ENCODE peak calls at places on chromosomes 1 and 21, in four cellular contexts. One of them, this sample, is unnamed.
A peak's percentile ranks its signal among the peaks of the same experiment; 100 is the strongest.

GRCh38 chr1:223745731-223746130 is 33.4 kb downstream of the CAPN2 start:
- DNase-seq in IMR-90: peak; percentile 66
- DNase-seq in K562: no peak
- DNase-seq in keratinocyte: no peak
- DNase-seq in this sample: no peak

GRCh38 chr1:70168283-70168682 is 37.1 kb downstream of the LRRC40 start:
- DNase-seq in IMR-90: no peak
- DNase-seq in K562: no peak
- DNase-seq in keratinocyte: no peak
- DNase-seq in this sample: no peak

GRCh38 chr1:246317291-246317690 is 189.8 kb downstream of the SMYD3 start:
- DNase-seq in IMR-90: no peak
- DNase-seq in K562: no peak
- DNase-seq in keratinocyte: no peak
- DNase-seq in this sample: no peak

GRCh38 chr1:93588206-93588605 is 93.4 kb downstream of the BCAR3 start:
- DNase-seq in IMR-90: peak; percentile 54
- DNase-seq in K562: no peak
- DNase-seq in keratinocyte: no peak
- DNase-seq in this sample: peak; percentile 56

GRCh38 chr1:22450421-22451021 is 1.1 kb upstream of the ZBTB40 start:
- DNase-seq in IMR-90: no peak
- DNase-seq in K562: no peak
- DNase-seq in keratinocyte: no peak
- DNase-seq in this sample: no peak

GRCh38 chr1:188432427-188432826 is 1603.7 kb downstream of the PLA2G4A start:
- DNase-seq in IMR-90: no peak
- DNase-seq in K562: no peak
- DNase-seq in keratinocyte: no peak
- DNase-seq in this sample: no peak

GRCh38 chr21:39644069-39644468 is 31.3 kb downstream of the B3GALT5 start:
- DNase-seq in IMR-90: no peak
- DNase-seq in K562: no peak
- DNase-seq in keratinocyte: no peak
- DNase-seq in this sample: no peak

GRCh38 chr1:113978863-113979702 is at the start of gene OLFML3:
- DNase-seq in IMR-90: peak; percentile 95
- DNase-seq in K562: peak; percentile 73
- DNase-seq in keratinocyte: peak; percentile 69
- DNase-seq in this sample: peak; percentile 86

GRCh38 chr1:29124366-29125236 is 898 bp upstream of the TMEM200B start:
- DNase-seq in IMR-90: peak; percentile 60
- DNase-seq in K562: peak; percentile 99
- DNase-seq in keratinocyte: no peak
- DNase-seq in this sample: peak; percentile 72

GRCh38 chr21:45126085-45126687 is 51.8 kb downstream of the ADARB1 start:
- DNase-seq in IMR-90: no peak
- DNase-seq in K562: no peak
- DNase-seq in keratinocyte: no peak
- DNase-seq in this sample: no peak

GRCh38 chr1:115413621-115414020 is 75.6 kb upstream of the NGF start:
- DNase-seq in IMR-90: no peak
- DNase-seq in K562: no peak
- DNase-seq in keratinocyte: no peak
- DNase-seq in this sample: no peak

GRCh38 chr1:12386130-12386529 is 156.3 kb downstream of the VPS13D start:
- DNase-seq in IMR-90: no peak
- DNase-seq in K562: no peak
- DNase-seq in keratinocyte: peak; percentile 70
- DNase-seq in this sample: no peak

GRCh38 chr1:154598871-154599635 is 8.9 kb downstream of the ADAR start:
- DNase-seq in IMR-90: peak; percentile 53
- DNase-seq in K562: no peak
- DNase-seq in keratinocyte: no peak
- DNase-seq in this sample: peak; percentile 17

GRCh38 chr1:8422439-8423133 is 104.7 kb downstream of the SLC45A1 start:
- DNase-seq in IMR-90: peak; percentile 30
- DNase-seq in K562: peak; percentile 36
- DNase-seq in keratinocyte: no peak
- DNase-seq in this sample: peak; percentile 70

GRCh38 chr1:231748744-231749143 is 122.2 kb downstream of the DISC1 start:
- DNase-seq in IMR-90: peak; percentile 10
- DNase-seq in K562: no peak
- DNase-seq in keratinocyte: no peak
- DNase-seq in this sample: no peak

GRCh38 chr1:77847621-77848080 is 40.8 kb upstream of the NEXN start:
- DNase-seq in IMR-90: no peak
- DNase-seq in K562: no peak
- DNase-seq in keratinocyte: no peak
- DNase-seq in this sample: no peak

GRCh38 chr1:72037745-72038343 is 244.5 kb downstream of the NEGR1 start:
- DNase-seq in IMR-90: peak; percentile 49
- DNase-seq in K562: peak; percentile 9
- DNase-seq in keratinocyte: peak; percentile 13
- DNase-seq in this sample: peak; percentile 47

DNA sequence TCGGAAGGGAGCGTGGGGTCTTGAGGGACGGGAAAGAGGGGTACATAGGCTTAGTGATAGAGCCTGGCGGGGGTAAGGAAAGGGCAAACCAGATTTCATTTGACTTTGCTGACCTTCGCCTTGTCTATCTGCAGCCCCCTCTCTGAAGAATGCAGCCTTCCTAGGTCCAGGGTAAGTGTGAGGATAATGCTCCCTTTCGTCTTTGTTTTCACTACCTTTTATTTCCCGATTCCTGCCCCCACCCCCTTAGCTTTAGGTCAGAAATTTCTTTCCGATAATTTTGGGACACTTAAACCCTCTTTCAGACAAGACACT is 396 bp downstream of the ATP5PB start:
- DNase-seq in IMR-90: no peak
- DNase-seq in K562: no peak
- DNase-seq in keratinocyte: no peak
- DNase-seq in this sample: no peak
- H3K4me1 ChIP-seq in IMR-90: peaks cover 2% of the 10 kb centered on the region
- H3K4me1 ChIP-seq in K562: peaks cover 28% of the 10 kb centered on the region
- H3K4me1 ChIP-seq in keratinocyte: peaks cover 29% of the 10 kb centered on the region
- H3K4me1 ChIP-seq in this sample: peaks cover 21% of the 10 kb centered on the region

DNA sequence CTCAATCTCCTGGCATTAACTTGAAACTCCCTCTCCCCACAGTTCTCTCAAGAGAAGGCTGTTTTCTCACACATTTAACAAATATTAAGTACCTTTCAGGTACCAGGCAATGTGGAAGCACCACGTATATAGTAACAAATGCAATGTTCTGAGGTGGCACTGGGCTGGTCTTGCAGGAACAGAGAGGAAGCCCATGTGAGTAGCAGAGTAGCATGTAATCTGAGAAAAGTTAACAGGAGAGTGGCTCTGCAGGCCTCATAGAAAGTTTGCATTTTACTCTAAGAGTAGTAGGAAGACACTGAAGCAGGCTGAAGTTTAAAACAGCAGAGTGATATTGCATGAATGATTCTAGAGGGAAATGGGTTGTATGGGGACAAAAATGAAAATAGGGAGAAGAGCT is 21.0 kb downstream of the ZNF281 start:
- DNase-seq in IMR-90: no peak
- DNase-seq in K562: no peak
- DNase-seq in keratinocyte: no peak
- DNase-seq in this sample: no peak
- H3K9me1 ChIP-seq in IMR-90: no peaks in the 10 kb centered on the region
- H3K9me1 ChIP-seq in K562: no peaks in the 10 kb centered on the region
- H3K9me1 ChIP-seq in keratinocyte: no peaks in the 10 kb centered on the region
- H3K9me1 ChIP-seq in this sample: no peaks in the 10 kb centered on the region

DNA sequence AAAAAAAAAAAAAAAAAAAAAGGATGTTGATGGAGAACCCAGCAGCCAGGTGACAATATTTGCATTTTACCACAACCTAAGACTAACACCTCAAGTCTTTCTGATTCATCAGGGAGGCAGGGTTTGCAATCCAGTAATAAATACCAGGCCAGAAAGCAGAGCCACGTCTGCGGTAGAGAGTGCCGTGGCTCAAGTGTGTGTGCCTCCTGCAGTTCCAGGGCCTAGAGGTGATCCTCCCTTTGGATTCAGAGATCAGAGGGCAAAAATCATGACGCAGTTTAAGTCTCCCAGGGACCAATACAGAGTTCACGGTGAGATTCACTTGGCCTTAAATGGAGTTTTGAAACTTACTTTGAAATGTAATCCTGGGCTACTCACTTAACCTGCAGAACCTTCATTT is 34.9 kb downstream of the TMCO4 start:
- DNase-seq in IMR-90: no peak
- DNase-seq in K562: no peak
- DNase-seq in keratinocyte: no peak
- DNase-seq in this sample: no peak
- H3K4me1 ChIP-seq in IMR-90: peaks cover 12% of the 10 kb centered on the region
- H3K4me1 ChIP-seq in K562: no peaks in the 10 kb centered on the region
- H3K4me1 ChIP-seq in keratinocyte: peaks cover 13% of the 10 kb centered on the region
- H3K4me1 ChIP-seq in this sample: peaks cover 20% of the 10 kb centered on the region

GRCh38 chr21:28133116-28133515 is 859.6 kb downstream of the LTN1 start:
- DNase-seq in IMR-90: no peak
- DNase-seq in K562: no peak
- DNase-seq in keratinocyte: no peak
- DNase-seq in this sample: no peak
- H3K9me1 ChIP-seq in IMR-90: peaks cover 2% of the 10 kb centered on the region
- H3K9me1 ChIP-seq in K562: no peaks in the 10 kb centered on the region
- H3K9me1 ChIP-seq in keratinocyte: no peaks in the 10 kb centered on the region
- H3K9me1 ChIP-seq in this sample: no peaks in the 10 kb centered on the region

DNA sequence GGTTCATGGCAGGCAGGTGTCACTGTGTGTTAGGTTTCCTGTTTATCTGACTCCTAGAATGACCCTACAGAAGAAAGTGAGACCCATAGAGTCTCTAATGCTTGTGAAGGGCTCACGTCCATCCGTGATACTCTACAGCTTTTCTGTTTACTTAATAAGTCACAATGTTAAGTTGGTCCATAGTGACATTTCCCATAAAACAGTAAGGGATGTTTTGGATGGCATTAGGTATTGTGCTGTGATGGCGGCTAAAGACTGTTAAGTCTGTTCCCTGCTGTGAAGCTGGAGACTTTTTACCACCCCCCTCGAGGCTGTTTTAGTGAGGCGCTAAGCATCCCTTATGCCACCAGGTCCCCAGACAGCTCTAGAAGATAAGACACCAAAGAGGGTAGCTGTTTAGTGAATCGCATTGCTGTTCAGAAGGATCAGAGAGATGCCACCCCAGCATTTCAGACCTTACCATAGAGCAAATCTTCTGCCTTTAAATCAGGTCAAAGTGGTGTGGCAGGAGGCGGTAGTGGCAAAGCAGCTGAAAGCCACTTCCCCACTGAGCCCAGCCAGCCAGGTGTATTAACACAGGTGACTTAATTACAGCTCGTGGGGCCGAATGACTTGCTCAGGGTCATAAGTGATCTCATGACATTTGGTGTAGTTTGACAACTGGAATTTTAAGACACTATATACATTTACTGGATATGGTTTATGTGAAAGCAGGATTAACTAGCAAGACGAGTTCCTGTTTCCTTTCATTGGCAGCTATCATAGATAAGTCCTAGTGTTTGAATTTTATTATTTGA is 25.0 kb downstream of the SLC37A1 start:
- DNase-seq in IMR-90: no peak
- DNase-seq in K562: no peak
- DNase-seq in keratinocyte: no peak
- DNase-seq in this sample: no peak
- H3K4me1 ChIP-seq in IMR-90: no peaks in the 10 kb centered on the region
- H3K4me1 ChIP-seq in K562: peaks cover 10% of the 10 kb centered on the region
- H3K4me1 ChIP-seq in keratinocyte: no peaks in the 10 kb centered on the region
- H3K4me1 ChIP-seq in this sample: peaks cover 4% of the 10 kb centered on the region